ENCODE peak calls at places on chromosomes 16 and 17, in four cellular contexts. K is EH, C is GM13976, J is keratinocyte. P is an unnamed sample.

GRCh38 chr16:85390511-85391174 is 222.5 kb upstream of the GSE1 start:
- DNase-seq in C (no peak), J (no peak), K (peak; percentile 93), P (peak; percentile 62)

GRCh38 chr17:65856865-65857264 is 295.4 kb upstream of the AXIN2 start:
- DNase-seq in K (peak; percentile 76), C (no peak), J (no peak), P (no peak)

GRCh38 chr17:39099686-39100293 is 51.6 kb downstream of the PLXDC1 start:
- DNase-seq in K (no peak), J (no peak), C (no peak), P (no peak)

GRCh38 chr16:30004424-30004776 is 6.4 kb downstream of the DOC2A start:
- DNase-seq in K (no peak), C (no peak), J (no peak), P (no peak)

GRCh38 chr17:5825717-5826330 is 241.5 kb upstream of the NLRP1 start:
- DNase-seq in K (peak; percentile 67), J (no peak), C (no peak), P (no peak)

GRCh38 chr16:11398851-11399250 is 53.6 kb downstream of the RMI2 start:
- DNase-seq in C (no peak), K (no peak), J (no peak), P (no peak)

GRCh38 chr17:38749222-38750043 is 1.3 kb upstream of the PCGF2 start:
- DNase-seq in C (peak; percentile 74), K (peak; percentile 81), J (no peak), P (no peak)

GRCh38 chr16:70805787-70806186 is 4.8 kb upstream of the VAC14 start:
- DNase-seq in C (no peak), K (peak; percentile 78), J (no peak), P (peak; percentile 49)

GRCh38 chr17:70483624-70484023 is 314.3 kb downstream of the KCNJ2 start:
- DNase-seq in K (no peak), J (no peak), C (no peak), P (no peak)

GRCh38 chr16:49754495-49755290 is 101.2 kb downstream of the ZNF423 start:
- DNase-seq in K (peak; percentile 40), C (no peak), J (no peak), P (no peak)

GRCh38 chr17:60390223-60390622 is 1.7 kb downstream of the USP32 start:
- DNase-seq in J (peak; percentile 26), C (no peak), K (peak; percentile 87), P (no peak)

GRCh38 chr16:23324727-23325126 is 22.6 kb downstream of the SCNN1B start:
- DNase-seq in K (no peak), J (no peak), C (no peak), P (no peak)

GRCh38 chr17:81509687-81510523 is 2.7 kb downstream of the ACTG1 start:
- DNase-seq in K (no peak), C (no peak), J (no peak), P (no peak)

GRCh38 chr17:76440722-76441362 is 12.1 kb downstream of the UBE2O start:
- DNase-seq in J (no peak), K (no peak), C (no peak), P (no peak)

P was measured in epithelial cell of prostate.